ENCODE peak calls at places on chromosomes 13 and 19, in four cellular contexts. D is endothelial cell of umbilical vein, G is SK-N-SH, V is heart right ventricle. E is an unnamed sample. For H3K4me1, the result is how much of the 10 kb centered on the place peaks cover.

GRCh38 chr19:45423033-45423588 is 606 bp downstream of the ERCC1 start:
- DNase-seq in D (no peak), G (no peak), V (no peak), E (no peak)

GRCh38 chr13:107043016-107043957 is 475.4 kb upstream of the ARGLU1 start:
- DNase-seq in D (no peak), G (no peak), V (no peak), E (no peak)

GRCh38 chr19:47765522-47766358 is 12.8 kb upstream of the SELENOW start:
- DNase-seq in D (peak), G (peak), V (peak), E (no peak)

GRCh38 chr19:1446713-1447564 is 3.0 kb upstream of the APC2 start:
- DNase-seq in D (no peak), G (peak), V (no peak), E (no peak)

GRCh38 chr13:31093145-31093885 is 68.4 kb downstream of the HSPH1 start:
- DNase-seq in D (no peak), G (no peak), V (no peak), E (peak)

GRCh38 chr19:33432408-33433170 is 59.1 kb downstream of the CEBPG start:
- DNase-seq in D (no peak), G (no peak), V (no peak), E (no peak)

GRCh38 chr19:36819130-36819630 is 19.0 kb downstream of the ZNF790 start:
- DNase-seq in D (no peak), G (no peak), V (no peak), E (peak)

GRCh38 chr13:27211771-27212364 is 39.5 kb upstream of the RPL21 start:
- DNase-seq in D (no peak), G (no peak), V (no peak), E (peak)

GRCh38 chr13:107993239-107993948 is 221.9 kb downstream of the LIG4 start:
- DNase-seq in D (no peak), G (no peak), V (no peak), E (no peak)

GRCh38 chr19:931860-932646 is 6.2 kb downstream of the ARID3A start:
- DNase-seq in D (no peak), G (no peak), V (no peak), E (no peak)

GRCh38 chr13:33015791-33016323 is 366 bp upstream of the KL start:
- DNase-seq in D (no peak), G (no peak), V (peak), E (no peak)

GRCh38 chr19:46006411-46006810 is 11.1 kb downstream of the CCDC61 start:
- DNase-seq in D (no peak), G (no peak), V (no peak), E (no peak)

GRCh38 chr13:76339649-76340048 is 546.6 kb downstream of the KCTD12 start:
- DNase-seq in D (no peak), G (no peak), V (no peak), E (no peak)

GRCh38 chr13:33257786-33258185 is 27.8 kb downstream of the STARD13 start:
- DNase-seq in D (no peak), G (no peak), V (no peak), E (no peak)

GRCh38 chr13:37429976-37430375 is 168.6 kb downstream of the POSTN start:
- DNase-seq in D (no peak), G (no peak), V (no peak), E (peak)

GRCh38 chr19:19550454-19550842 is 12.4 kb downstream of the CILP2 start:
- DNase-seq in D (no peak), G (no peak), V (no peak), E (no peak)

GRCh38 chr19:8489591-8490394 is 12.6 kb downstream of the PRAM1 start:
- DNase-seq in D (no peak), G (no peak), V (no peak), E (peak)

GRCh38 chr13:45243072-45243471 is 42.2 kb upstream of the KCTD4 start:
- DNase-seq in D (no peak), G (no peak), V (no peak), E (no peak)

GRCh38 chr19:35153701-35154534 is 617 bp upstream of the FXYD5 start:
- DNase-seq in D (peak), G (peak), V (no peak), E (no peak)

GRCh38 chr13:62781866-62782265 is 1366.2 kb upstream of the PCDH20 start:
- DNase-seq in D (no peak), G (no peak), V (no peak), E (no peak)

GRCh38 chr13:113643593-113643992 is 14.4 kb downstream of the ATP4B start:
- DNase-seq in D (no peak), G (no peak), V (no peak), E (no peak)

GRCh38 chr13:104057851-104058250 is 991.6 kb upstream of the SLC10A2 start:
- DNase-seq in D (peak), G (no peak), V (no peak), E (no peak)

GRCh38 chr13:20505405-20506366 is 20.0 kb downstream of the CRYL1 start:
- DNase-seq in D (peak), G (no peak), V (no peak), E (no peak)
- H3K4me1 ChIP-seq in D (under half), G (under half), V (under half), E (under half)

GRCh38 chr19:16627194-16627927 is 643 bp downstream of the MED26 start:
- DNase-seq in D (peak), G (peak), V (no peak), E (no peak)

GRCh38 chr19:16626796-16627193 is 1.2 kb downstream of the MED26 start:
- DNase-seq in D (no peak), G (peak), V (no peak), E (no peak)

GRCh38 chr19:16628183-16628983 is at the start of gene MED26:
- DNase-seq in D (peak), G (peak), V (peak), E (peak)

GRCh38 chr19:16628984-16629691 is 1.1 kb upstream of the MED26 start:
- DNase-seq in D (peak), G (peak), V (no peak), E (no peak)

DNA sequence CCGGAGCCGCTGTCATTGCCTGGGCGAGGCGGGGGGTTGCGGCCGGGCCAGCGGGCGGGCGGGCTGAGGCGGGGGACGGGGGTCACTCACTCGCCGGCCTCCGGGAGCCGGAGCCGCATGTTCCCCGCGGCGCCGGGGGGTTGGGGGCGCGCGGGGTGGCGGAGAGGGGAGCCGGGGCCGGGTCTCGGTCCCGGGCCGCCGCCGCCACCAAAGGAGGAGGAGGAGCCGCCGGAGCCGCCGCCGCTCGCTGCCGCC is 149 bp downstream of the MED26 start:
- DNase-seq in D (no peak), G (no peak), V (peak), E (no peak)
- H3K4me1 ChIP-seq in D (under half), G (under half), V (half or more), E (under half)

GRCh38 chr19:49953376-49953775 is 7.6 kb downstream of the SIGLEC11 start:
- DNase-seq in D (no peak), G (no peak), V (no peak), E (no peak)

GRCh38 chr19:49951806-49952474 is 9.0 kb downstream of the SIGLEC11 start:
- DNase-seq in D (no peak), G (no peak), V (no peak), E (no peak)

GRCh38 chr19:49954092-49954825 is 6.7 kb downstream of the SIGLEC11 start:
- DNase-seq in D (no peak), G (no peak), V (no peak), E (no peak)

GRCh38 chr19:49952475-49952829 is 8.5 kb downstream of the SIGLEC11 start:
- DNase-seq in D (no peak), G (no peak), V (no peak), E (no peak)

GRCh38 chr19:49952906-49953305 is 8.1 kb downstream of the SIGLEC11 start:
- DNase-seq in D (no peak), G (no peak), V (no peak), E (no peak)
- H3K4me1 ChIP-seq in D (under half), G (under half), V (under half), E (under half)

DNA sequence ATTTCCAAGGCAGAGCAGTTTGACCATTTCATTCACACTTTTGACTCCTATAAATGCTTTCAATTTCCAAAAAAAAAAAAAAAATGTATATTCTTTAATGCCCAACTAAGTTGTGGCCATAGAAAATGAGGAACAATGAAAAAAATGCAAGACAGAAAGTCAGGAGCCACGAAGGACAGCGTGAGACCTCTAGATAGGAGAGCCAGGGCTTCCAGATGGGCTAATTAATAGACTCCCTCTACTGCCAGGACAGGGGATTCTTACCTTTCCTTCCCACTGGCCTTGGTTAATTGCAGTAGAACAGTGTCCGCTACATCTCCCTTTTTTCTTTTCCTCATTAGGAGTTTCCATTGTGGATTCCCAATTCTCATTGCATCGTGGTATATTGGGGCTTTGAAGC is 8.6 kb downstream of the FPR3 start:
- DNase-seq in D (no peak), G (no peak), V (no peak), E (no peak)
- H3K4me1 ChIP-seq in D (under half), G (half or more), V (under half), E (under half)

GRCh38 chr19:10670187-10670586 is 16.0 kb downstream of the ILF3 start:
- DNase-seq in D (no peak), G (no peak), V (no peak), E (no peak)

GRCh38 chr19:10667867-10668266 is 13.7 kb downstream of the ILF3 start:
- DNase-seq in D (no peak), G (no peak), V (no peak), E (no peak)

GRCh38 chr19:10670876-10671804 is 17.0 kb downstream of the ILF3 start:
- DNase-seq in D (no peak), G (no peak), V (no peak), E (no peak)

GRCh38 chr19:10672529-10673150 is 18.5 kb downstream of the ILF3 start:
- DNase-seq in D (no peak), G (no peak), V (no peak), E (no peak)

GRCh38 chr19:10669246-10669645 is 15.1 kb downstream of the ILF3 start:
- DNase-seq in D (no peak), G (no peak), V (no peak), E (peak)
- H3K4me1 ChIP-seq in D (under half), G (under half), V (half or more), E (under half)

GRCh38 chr19:51689751-51690358 is 3.3 kb upstream of the SPACA6 start:
- DNase-seq in D (peak), G (peak), V (peak), E (no peak)
- H3K4me1 ChIP-seq in D (under half), G (under half), V (half or more), E (under half)

E was measured in foreskin keratinocyte.